ENCODE peak calls at places on chromosomes 11 and 22, in four cellular contexts. M, F, A and G are unnamed samples.
A peak's percentile ranks its signal among the peaks of the same experiment; 100 is the strongest.

GRCh38 chr11:125348704-125349635 is 147.1 kb downstream of the FEZ1 start:
- DNase-seq in F (peak; percentile 54), M (peak; percentile 62), A (peak; percentile 54), G (peak; percentile 46)

GRCh38 chr11:16902979-16903378 is 111.2 kb downstream of the PLEKHA7 start:
- DNase-seq in F (no peak), A (peak; percentile 30), M (no peak), G (no peak)

GRCh38 chr11:34394771-34395300 is 37.0 kb upstream of the ABTB2 start:
- DNase-seq in M (no peak), F (no peak), A (no peak), G (no peak)

GRCh38 chr11:47943721-47944554 is 36.4 kb upstream of the PTPRJ start:
- DNase-seq in F (no peak), M (no peak), A (no peak), G (no peak)

GRCh38 chr11:89205378-89205777 is 27.7 kb downstream of the TYR start:
- DNase-seq in M (no peak), F (no peak), A (no peak), G (no peak)

GRCh38 chr22:42919199-42919598 is 62.1 kb upstream of the ARFGAP3 start:
- DNase-seq in M (no peak), F (no peak), A (peak; percentile 25), G (no peak)

GRCh38 chr11:37449146-37449545 is 851.1 kb upstream of the RAG2 start:
- DNase-seq in M (no peak), A (no peak), F (peak; percentile 85), G (no peak)

GRCh38 chr22:31085493-31085824 is 4.3 kb downstream of the SMTN start:
- DNase-seq in F (no peak), M (no peak), A (no peak), G (no peak)

GRCh38 chr11:66050581-66051231 is 1.5 kb upstream of the SF3B2 start:
- DNase-seq in M (no peak), A (no peak), F (no peak), G (no peak)

GRCh38 chr11:79025097-79025496 is 415.7 kb downstream of the TENM4 start:
- DNase-seq in A (no peak), M (no peak), F (no peak), G (no peak)

GRCh38 chr11:6405039-6405667 is 13.7 kb downstream of the APBB1 start:
- DNase-seq in A (no peak), F (no peak), M (no peak), G (no peak)

GRCh38 chr11:26473216-26474194 is 98.6 kb downstream of the MUC15 start:
- DNase-seq in A (no peak), M (no peak), F (no peak), G (no peak)

GRCh38 chr22:31288496-31289235 is 3.6 kb downstream of the PIK3IP1 start:
- DNase-seq in M (no peak), F (no peak), A (no peak), G (no peak)

GRCh38 chr11:72083414-72083813 is 2.8 kb downstream of the LRRC51 start:
- DNase-seq in A (no peak), M (no peak), F (no peak), G (no peak)

GRCh38 chr11:44578279-44578678 is 12.8 kb downstream of the CD82 start:
- DNase-seq in A (no peak), M (no peak), F (no peak), G (no peak)

GRCh38 chr22:45334068-45334467 is 24.3 kb downstream of the FAM118A start:
- DNase-seq in A (no peak), F (peak; percentile 39), M (no peak), G (no peak)

GRCh38 chr11:93775289-93775688 is 8.8 kb upstream of the MED17 start:
- DNase-seq in M (no peak), A (peak; percentile 18), F (no peak), G (no peak)

GRCh38 chr11:29780756-29781155 is 236.1 kb downstream of the KCNA4 start:
- DNase-seq in M (no peak), F (no peak), A (no peak), G (no peak)

GRCh38 chr11:70742553-70743291 is 344.4 kb downstream of the CTTN start:
- DNase-seq in A (no peak), M (no peak), F (no peak), G (peak; percentile 18)

GRCh38 chr11:44190883-44191230 is 95.4 kb downstream of the EXT2 start:
- DNase-seq in F (no peak), A (no peak), M (no peak), G (no peak)

GRCh38 chr11:1029686-1030085 is 6.8 kb downstream of the MUC6 start:
- DNase-seq in A (no peak), M (no peak), F (no peak), G (no peak)

GRCh38 chr11:133350045-133350444 is 182.3 kb downstream of the OPCML start:
- DNase-seq in M (no peak), A (no peak), F (no peak), G (no peak)

GRCh38 chr11:19816040-19816439 is 103.4 kb downstream of the NAV2 start:
- DNase-seq in M (no peak), F (no peak), A (no peak), G (no peak)

GRCh38 chr22:39343259-39344045 is 6.3 kb upstream of the SYNGR1 start:
- DNase-seq in F (peak; percentile 69), M (peak; percentile 64), A (peak; percentile 75), G (peak; percentile 14)

GRCh38 chr11:111730871-111731591 is 35.2 kb downstream of the PPP2R1B start:
- DNase-seq in F (peak; percentile 11), M (peak; percentile 76), A (no peak), G (peak; percentile 51)

GRCh38 chr22:29994027-29994715 is 86.1 kb upstream of the HORMAD2 start:
- DNase-seq in F (peak; percentile 47), M (no peak), A (no peak), G (no peak)

GRCh38 chr11:7275133-7275532 is 23.4 kb downstream of the SYT9 start:
- DNase-seq in A (no peak), M (no peak), F (no peak), G (no peak)

GRCh38 chr11:96149743-96150555 is 193.0 kb downstream of the MAML2 start:
- DNase-seq in M (no peak), F (peak; percentile 74), A (no peak), G (no peak)

GRCh38 chr11:106507645-106508306 is 430.3 kb downstream of the AASDHPPT start:
- DNase-seq in M (no peak), F (peak; percentile 10), A (no peak), G (no peak)

GRCh38 chr11:7846003-7846402 is 49.3 kb upstream of the OR5P2 start:
- DNase-seq in M (no peak), F (no peak), A (no peak), G (no peak)

GRCh38 chr22:30821863-30822215 is 127.2 kb downstream of the OSBP2 start:
- DNase-seq in M (no peak), A (no peak), F (no peak), G (no peak)

GRCh38 chr22:36423461-36424404 is 36.0 kb upstream of the MYH9 start:
- DNase-seq in A (no peak), F (no peak), M (no peak), G (no peak)